ENCODE peak calls at places on chromosomes 7 and 10, in eight cellular contexts. T is CD4-positive, CD25-positive, alpha-beta regulatory T cell; I is heart right ventricle; Y is CD8-positive, alpha-beta T cell; S is SK-N-SH; C is adrenal gland; P is mesendoderm; D is colonic mucosa. J is an unnamed sample. For H3K4me1 and H3K36me3, the result is how much of the 10 kb centered on the place peaks cover.

GRCh38 chr7:80732635-80733034 is 94.2 kb downstream of the CD36 start:
- DNase-seq in T (no peak), I (no peak), P (no peak), S (no peak), C (no peak), D (no peak), Y (no peak), J (no peak)

GRCh38 chr7:17674166-17674955 is 265.9 kb downstream of the SNX13 start:
- DNase-seq in P (no peak), C (peak), T (no peak), Y (no peak), I (no peak), S (no peak), D (no peak), J (no peak)

GRCh38 chr10:87060280-87060928 is 34.2 kb downstream of the GLUD1 start:
- DNase-seq in S (no peak), C (no peak), Y (no peak), P (no peak), D (no peak), I (no peak), T (no peak), J (no peak)

GRCh38 chr7:128863433-128863989 is 855 bp downstream of the ATP6V1F start:
- DNase-seq in S (peak), P (peak), T (peak), Y (peak), D (peak), I (no peak), C (peak), J (no peak)

GRCh38 chr10:24531439-24531838 is 192.2 kb downstream of the ARHGAP21 start:
- DNase-seq in Y (no peak), T (no peak), P (no peak), D (no peak), S (no peak), I (no peak), C (no peak), J (no peak)

GRCh38 chr10:12750526-12751201 is 250.8 kb downstream of the CCDC3 start:
- DNase-seq in D (peak), I (no peak), S (no peak), T (no peak), C (peak), P (peak), Y (no peak), J (no peak)

GRCh38 chr7:140239653-140239935 is 62.8 kb upstream of the KDM7A start:
- DNase-seq in P (no peak), D (peak), C (no peak), I (no peak), S (no peak), T (no peak), Y (no peak), J (no peak)

GRCh38 chr7:150953061-150953997 is 24.8 kb downstream of the KCNH2 start:
- DNase-seq in C (no peak), P (no peak), Y (no peak), I (peak), T (no peak), D (no peak), S (no peak), J (peak)

GRCh38 chr7:2109936-2110585 is 122.7 kb downstream of the MAD1L1 start:
- DNase-seq in C (peak), P (peak), I (no peak), Y (no peak), D (peak), T (no peak), S (no peak), J (no peak)

GRCh38 chr7:65307651-65308299 is 65.9 kb upstream of the ZNF92 start:
- DNase-seq in S (peak), C (peak), T (peak), Y (peak), P (peak), D (peak), I (no peak), J (no peak)

GRCh38 chr10:42690449-42691360 is 52.3 kb upstream of the ZNF33B start:
- DNase-seq in D (no peak), T (no peak), S (peak), I (no peak), C (no peak), P (peak), Y (no peak), J (no peak)

GRCh38 chr10:103661198-103661950 is 167.9 kb downstream of the NEURL1 start:
- DNase-seq in P (peak), D (peak), T (peak), Y (peak), C (peak), I (peak), S (no peak), J (peak)

GRCh38 chr7:116209561-116210070 is 723 bp upstream of the TES start:
- DNase-seq in S (no peak), Y (no peak), P (peak), D (no peak), I (no peak), C (no peak), T (no peak), J (no peak)

GRCh38 chr10:44696496-44696895 is 214.6 kb upstream of the TMEM72 start:
- DNase-seq in P (peak), D (no peak), I (no peak), S (no peak), T (no peak), C (no peak), Y (no peak), J (no peak)

GRCh38 chr10:44648691-44649090 is 262.4 kb upstream of the TMEM72 start:
- DNase-seq in D (no peak), C (no peak), P (no peak), S (no peak), I (no peak), Y (no peak), T (no peak), J (no peak)

GRCh38 chr7:98110249-98111022 is 3.8 kb downstream of the LMTK2 start:
- DNase-seq in S (peak), C (peak), Y (no peak), T (no peak), I (no peak), P (peak), D (peak), J (peak)

GRCh38 chr10:86099542-86100334 is 266.9 kb downstream of the GRID1 start:
- DNase-seq in I (no peak), Y (no peak), S (no peak), T (no peak), P (no peak), C (no peak), D (no peak), J (no peak)

GRCh38 chr10:102542800-102543418 is 39.1 kb downstream of the SUFU start:
- DNase-seq in I (no peak), T (no peak), Y (no peak), S (no peak), D (no peak), C (no peak), P (no peak), J (no peak)

GRCh38 chr10:20181408-20181807 is 365.2 kb downstream of the PLXDC2 start:
- DNase-seq in I (no peak), D (no peak), S (no peak), Y (no peak), T (no peak), C (no peak), P (peak), J (no peak)

GRCh38 chr7:108291791-108292440 is 161.8 kb upstream of the LAMB4 start:
- DNase-seq in P (no peak), S (no peak), I (no peak), D (no peak), C (no peak), Y (no peak), T (no peak), J (no peak)

GRCh38 chr10:88941026-88941425 is 11.5 kb downstream of the ACTA2 start:
- DNase-seq in S (no peak), T (no peak), C (no peak), D (no peak), Y (no peak), I (no peak), P (no peak), J (no peak)

GRCh38 chr7:71131256-71131752 is 640 bp upstream of the GALNT17 start:
- DNase-seq in C (peak), I (peak), S (peak), Y (no peak), T (no peak), P (peak), D (peak), J (no peak)

GRCh38 chr10:60123172-60123571 is 216.8 kb upstream of the CCDC6 start:
- DNase-seq in T (no peak), Y (no peak), C (no peak), P (no peak), S (no peak), D (no peak), I (no peak), J (no peak)

GRCh38 chr10:102120142-102120986 is at the start of gene LDB1:
- DNase-seq in S (peak), D (peak), Y (peak), I (peak), C (peak), T (peak), P (peak), J (peak)

GRCh38 chr7:139521439-139521838 is 2.0 kb upstream of the CLEC2L start:
- DNase-seq in S (no peak), C (no peak), Y (no peak), P (no peak), T (no peak), I (no peak), D (no peak), J (no peak)

GRCh38 chr7:22361795-22362194 is 4.8 kb upstream of the RAPGEF5 start:
- DNase-seq in P (no peak), D (peak), T (no peak), Y (no peak), I (no peak), S (no peak), C (no peak), J (no peak)

GRCh38 chr10:102582181-102582580 is 62.1 kb upstream of the TRIM8 start:
- DNase-seq in P (no peak), S (no peak), Y (no peak), I (no peak), C (no peak), T (no peak), D (no peak), J (no peak)

GRCh38 chr10:129713659-129714265 is 246.7 kb downstream of the MGMT start:
- DNase-seq in I (no peak), S (no peak), D (no peak), P (no peak), T (no peak), C (no peak), Y (no peak), J (no peak)

GRCh38 chr10:61655335-61655851 is 7.3 kb upstream of the CABCOCO1 start:
- DNase-seq in I (no peak), P (no peak), S (no peak), T (no peak), D (no peak), C (no peak), Y (no peak), J (no peak)

GRCh38 chr7:128162666-128163065 is 78.4 kb upstream of the LEP start:
- DNase-seq in S (no peak), D (no peak), I (no peak), Y (no peak), C (no peak), T (no peak), P (no peak), J (no peak)

GRCh38 chr7:55476852-55477780 is 95.2 kb downstream of the VOPP1 start:
- DNase-seq in C (no peak), D (peak), S (no peak), I (no peak), P (no peak), Y (no peak), T (no peak), J (no peak)

GRCh38 chr10:99924451-99924850 is 85.3 kb downstream of the DNMBP start:
- DNase-seq in T (no peak), S (no peak), D (no peak), P (no peak), Y (no peak), C (no peak), I (no peak), J (no peak)

GRCh38 chr10:22460101-22460500 is 114.8 kb downstream of the SPAG6 start:
- DNase-seq in C (no peak), D (no peak), P (no peak), S (no peak), T (no peak), Y (no peak), I (no peak), J (no peak)

GRCh38 chr7:149414745-149415390 is 46.0 kb downstream of the ZNF777 start:
- DNase-seq in T (peak), Y (peak), P (peak), C (peak), I (peak), S (no peak), D (peak), J (no peak)

GRCh38 chr10:121188005-121188404 is 336.8 kb downstream of the WDR11 start:
- DNase-seq in S (no peak), P (peak), Y (no peak), T (no peak), C (no peak), D (peak), I (no peak), J (no peak)

GRCh38 chr7:152669758-152670157 is 6.2 kb downstream of the XRCC2 start:
- DNase-seq in I (no peak), D (no peak), P (no peak), S (no peak), C (no peak), T (no peak), Y (no peak), J (no peak)

GRCh38 chr7:148204639-148205292 is 385.8 kb upstream of the C7orf33 start:
- DNase-seq in D (no peak), C (no peak), S (no peak), P (no peak), I (no peak), Y (no peak), T (no peak), J (no peak)

GRCh38 chr7:5633161-5634106 is 148.0 kb downstream of the RNF216 start:
- DNase-seq in Y (no peak), D (no peak), I (no peak), C (no peak), S (peak), P (peak), T (no peak), J (no peak)
- H3K4me1 ChIP-seq in Y (under half), D (under half), I (under half), C (under half), S (half or more), P (under half), T (under half), J (half or more)

GRCh38 chr7:874036-874749 is 2.2 kb upstream of the GET4 start:
- DNase-seq in C (no peak), T (no peak), S (no peak), Y (no peak), D (no peak), P (peak), I (no peak), J (no peak)
- H3K36me3 ChIP-seq in C (under half), T (under half), S (under half), Y (under half), D (under half), P (under half), I (under half), J (under half)

GRCh38 chr7:138442822-138443221 is 17.2 kb upstream of the TRIM24 start:
- DNase-seq in I (no peak), S (no peak), C (no peak), P (no peak), Y (no peak), D (no peak), T (no peak), J (no peak)
- H3K27ac ChIP-seq in I (no peak), S (no peak), C (no peak), P (no peak), Y (no peak), D (no peak), T (no peak), J (no peak)

GRCh38 chr7:136654406-136654805 is 214.0 kb upstream of the CHRM2 start:
- DNase-seq in I (no peak), T (no peak), P (no peak), C (no peak), S (no peak), D (no peak), Y (no peak), J (no peak)
- H3K4me1 ChIP-seq in I (under half), T (under half), P (under half), C (under half), S (under half), D (under half), Y (under half), J (under half)